ENCODE peak calls at places on chromosomes 6 and 20, in five cellular contexts. M is lung, I is AG04450, F is GM12865, R is mucosa of descending colon. U is an unnamed sample.

GRCh38 chr20:8777866-8778265 is 291.0 kb upstream of the PLCB4 start:
- DNase-seq in M (no peak), I (no peak), F (no peak), R (no peak), U (no peak)

GRCh38 chr6:52736145-52736544 is 27.1 kb downstream of the GSTA2 start:
- DNase-seq in M (no peak), I (no peak), F (no peak), R (no peak), U (no peak)

GRCh38 chr6:113293106-113293505 is 564.0 kb upstream of the MARCKS start:
- DNase-seq in M (no peak), I (no peak), F (peak; percentile 58), R (no peak), U (no peak)

GRCh38 chr20:63177134-63177784 is 38.7 kb downstream of the YTHDF1 start:
- DNase-seq in M (no peak), I (no peak), F (peak; percentile 18), R (no peak), U (no peak)

GRCh38 chr6:33414592-33415271 is 3.2 kb downstream of the CUTA start:
- DNase-seq in M (no peak), I (no peak), F (no peak), R (no peak), U (peak; percentile 43)

GRCh38 chr20:22466447-22467171 is 117.8 kb downstream of the FOXA2 start:
- DNase-seq in M (no peak), I (no peak), F (no peak), R (no peak), U (no peak)

GRCh38 chr20:21613512-21613911 is 92.0 kb upstream of the PAX1 start:
- DNase-seq in M (no peak), I (no peak), F (no peak), R (peak; percentile 60), U (no peak)

GRCh38 chr6:168309183-168309582 is 10.4 kb downstream of the DACT2 start:
- DNase-seq in M (no peak), I (no peak), F (no peak), R (no peak), U (no peak)

GRCh38 chr6:64505312-64505711 is 869.7 kb downstream of the PHF3 start:
- DNase-seq in M (no peak), I (no peak), F (peak; percentile 40), R (peak; percentile 34), U (peak; percentile 33)

GRCh38 chr6:128554302-128554701 is 33.9 kb upstream of the PTPRK start:
- DNase-seq in M (no peak), I (no peak), F (no peak), R (no peak), U (no peak)

GRCh38 chr20:50788045-50788867 is 6.6 kb upstream of the BCAS4 start:
- DNase-seq in M (peak; percentile 39), I (peak; percentile 53), F (no peak), R (no peak), U (no peak)

GRCh38 chr6:45741437-45742166 is 274.1 kb downstream of the CLIC5 start:
- DNase-seq in M (peak; percentile 28), I (peak; percentile 44), F (peak; percentile 65), R (peak; percentile 37), U (no peak)

GRCh38 chr20:22924949-22925612 is 110.0 kb upstream of the SSTR4 start:
- DNase-seq in M (no peak), I (no peak), F (peak; percentile 10), R (no peak), U (no peak)

GRCh38 chr6:67047996-67048395 is 1341.0 kb upstream of the EYS start:
- DNase-seq in M (no peak), I (no peak), F (no peak), R (no peak), U (no peak)

GRCh38 chr20:51446656-51447055 is 95.9 kb downstream of the NFATC2 start:
- DNase-seq in M (peak; percentile 38), I (no peak), F (no peak), R (no peak), U (no peak)

GRCh38 chr6:54646069-54646468 is 200.5 kb upstream of the FAM83B start:
- DNase-seq in M (no peak), I (no peak), F (no peak), R (no peak), U (no peak)

GRCh38 chr6:152727507-152727906 is 23.1 kb upstream of the VIP start:
- DNase-seq in M (no peak), I (no peak), F (peak; percentile 6), R (no peak), U (no peak)
- TF ChIP-seq CTCF in M (no peak), I (no peak), F (peak; percentile 5), R (no peak), U (no peak)

GRCh38 chr6:30974488-30975252 is 8.8 kb upstream of the MUC21 start:
- DNase-seq in M (no peak), I (no peak), F (no peak), R (no peak), U (no peak)
- TF ChIP-seq CTCF in M (no peak), I (no peak), F (no peak), R (no peak), U (no peak)

DNA sequence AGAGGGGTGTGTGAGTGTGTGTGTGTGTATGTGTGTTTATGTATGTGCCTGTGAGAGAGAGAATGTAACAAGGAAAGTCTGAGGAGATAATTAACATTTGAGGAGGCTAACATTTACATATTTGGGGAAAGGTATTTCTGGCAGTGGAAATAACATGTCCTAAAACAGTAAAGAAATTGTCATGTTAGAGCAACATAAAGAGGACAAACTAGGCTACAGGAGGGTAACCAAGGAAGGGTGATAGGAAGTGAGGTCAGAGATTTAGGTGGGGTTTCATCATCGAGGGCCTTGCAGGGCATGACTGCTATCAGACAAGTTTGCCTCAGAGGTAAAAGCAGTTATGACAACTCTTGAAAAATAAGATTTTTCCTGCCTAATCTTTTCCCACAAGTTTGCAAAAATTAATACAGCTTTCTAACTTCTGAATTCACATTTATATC is 30.3 kb upstream of the RHAG start:
- DNase-seq in M (no peak), I (no peak), F (no peak), R (no peak), U (no peak)
- TF ChIP-seq CTCF in M (no peak), I (no peak), F (no peak), R (no peak), U (no peak)

GRCh38 chr6:27616313-27617045 is 143.6 kb upstream of the ZNF184 start:
- DNase-seq in M (no peak), I (no peak), F (no peak), R (no peak), U (no peak)

GRCh38 chr6:27623103-27623502 is 150.2 kb upstream of the ZNF184 start:
- DNase-seq in M (no peak), I (no peak), F (no peak), R (no peak), U (no peak)

GRCh38 chr6:27617046-27617687 is 144.3 kb upstream of the ZNF184 start:
- DNase-seq in M (no peak), I (no peak), F (peak; percentile 28), R (no peak), U (no peak)

GRCh38 chr6:27619436-27619835 is 146.5 kb upstream of the ZNF184 start:
- DNase-seq in M (no peak), I (no peak), F (no peak), R (no peak), U (no peak)

GRCh38 chr6:27617700-27618689 is 145.1 kb upstream of the ZNF184 start:
- DNase-seq in M (no peak), I (no peak), F (peak; percentile 66), R (no peak), U (peak; percentile 40)
- TF ChIP-seq CTCF in M (no peak), I (peak; percentile 4), F (no peak), R (no peak), U (no peak)

DNA sequence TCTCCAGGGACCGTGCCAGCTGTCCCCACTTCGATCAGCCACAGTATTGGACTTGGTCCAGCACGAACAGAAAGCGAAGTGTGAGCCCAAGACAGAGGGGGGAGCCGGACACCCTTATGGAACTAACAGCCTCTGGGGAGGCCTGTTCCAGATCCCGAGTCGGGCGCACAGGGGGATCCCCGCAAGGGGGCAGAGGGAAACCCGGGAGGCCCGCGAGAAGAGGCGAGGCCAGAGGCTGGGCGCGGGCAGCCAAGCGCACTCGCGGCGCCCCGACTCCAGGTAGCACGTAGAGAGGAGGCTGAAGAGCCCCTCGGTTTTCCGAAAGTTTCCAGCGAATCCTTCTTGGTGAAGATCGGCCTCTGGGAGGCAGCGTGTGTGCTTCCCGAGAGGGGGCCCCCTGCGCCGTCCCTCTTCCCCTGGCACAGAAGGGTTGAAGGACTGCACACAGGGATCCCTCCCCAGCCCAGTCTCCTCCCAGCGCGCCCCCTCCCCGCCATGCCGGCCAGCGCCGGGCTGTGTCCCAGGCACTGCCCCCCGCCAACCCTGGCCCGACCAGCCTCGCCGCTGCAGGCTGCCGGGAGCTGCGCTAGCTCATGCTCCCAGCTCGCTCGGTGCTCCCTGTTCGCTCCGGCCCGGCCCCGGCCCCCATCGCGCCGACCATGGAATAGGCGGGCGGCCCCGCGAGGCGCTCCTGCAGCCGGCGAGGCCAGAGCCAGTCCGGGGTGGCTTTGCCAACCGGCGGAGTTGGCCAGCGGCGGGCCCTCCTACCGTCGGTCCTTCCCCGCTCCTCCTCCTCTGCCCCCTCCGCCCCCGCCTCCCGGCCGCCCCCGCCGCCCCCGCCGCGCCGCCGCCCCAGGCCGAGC is 550 bp upstream of the SLC24A3 start:
- DNase-seq in M (peak; percentile 63), I (no peak), F (no peak), R (peak; percentile 61), U (peak; percentile 52)
- TF ChIP-seq CTCF in M (no peak), I (no peak), F (no peak), R (no peak), U (no peak)

GRCh38 chr6:43509142-43509983 is 783 bp downstream of the LRRC73 start:
- DNase-seq in M (no peak), I (no peak), F (no peak), R (no peak), U (peak; percentile 33)
- TF ChIP-seq CTCF in M (no peak), I (no peak), F (peak; percentile 0), R (no peak), U (no peak)